ENCODE peak calls at places on chromosomes 3 and 15, in six cellular contexts. H is K562, J is HepG2, I is MM.1S, E is fibroblast of lung, N is IMR-90. D is an unnamed sample.

GRCh38 chr3:190132376-190132775 is 11.7 kb upstream of the P3H2 start:
- DNase-seq in H (no peak), J (no peak), N (no peak), E (peak; percentile 30), I (no peak), D (peak; percentile 48)

GRCh38 chr15:40914013-40914412 is 15.1 kb upstream of the DLL4 start:
- DNase-seq in N (no peak), H (no peak), E (no peak), J (no peak), I (no peak), D (no peak)

GRCh38 chr15:67512933-67513714 is 7.8 kb upstream of the C15orf61 start:
- DNase-seq in H (no peak), N (no peak), I (no peak), E (no peak), J (no peak), D (no peak)

GRCh38 chr3:52174896-52175295 is 20.7 kb upstream of the POC1A start:
- DNase-seq in I (no peak), J (no peak), E (no peak), N (no peak), H (no peak), D (peak; percentile 76)

GRCh38 chr3:115550285-115550741 is 73.0 kb upstream of the GAP43 start:
- DNase-seq in N (no peak), I (no peak), E (peak; percentile 9), H (no peak), J (peak; percentile 7), D (peak; percentile 53)

GRCh38 chr15:27454281-27455060 is 483.5 kb downstream of the GABRG3 start:
- DNase-seq in N (peak; percentile 54), J (no peak), H (peak; percentile 23), I (no peak), E (peak; percentile 97), D (peak; percentile 85)

GRCh38 chr3:42020681-42021307 is 58.9 kb upstream of the ULK4 start:
- DNase-seq in J (no peak), N (peak; percentile 83), I (no peak), E (peak; percentile 89), H (no peak), D (peak; percentile 93)

GRCh38 chr3:123344175-123344908 is 104.5 kb downstream of the ADCY5 start:
- DNase-seq in N (peak; percentile 74), I (peak; percentile 9), H (no peak), E (peak; percentile 77), J (no peak), D (peak; percentile 28)

GRCh38 chr3:101466465-101467309 is 46.3 kb downstream of the SENP7 start:
- DNase-seq in J (peak; percentile 53), I (no peak), E (no peak), H (no peak), N (peak; percentile 7), D (no peak)

GRCh38 chr3:130729154-130729553 is 17.5 kb downstream of the PIK3R4 start:
- DNase-seq in E (no peak), N (no peak), J (no peak), H (no peak), I (no peak), D (no peak)

GRCh38 chr15:70480196-70480856 is 283.0 kb downstream of the UACA start:
- DNase-seq in J (no peak), I (peak; percentile 23), H (no peak), N (no peak), E (no peak), D (no peak)

GRCh38 chr3:51282931-51283330 is 102.2 kb upstream of the MANF start:
- DNase-seq in I (no peak), N (peak; percentile 74), E (peak; percentile 86), H (no peak), J (no peak), D (peak; percentile 35)

GRCh38 chr3:195087321-195087720 is 183.6 kb downstream of the XXYLT1 start:
- DNase-seq in H (no peak), J (no peak), I (no peak), N (no peak), E (no peak), D (no peak)
- H3K4me1 ChIP-seq in H (no peaks in the 10 kb centered on the region), J (peaks cover 7% of the 10 kb centered on the region), I (no peaks in the 10 kb centered on the region), N (no peaks in the 10 kb centered on the region), E (no peaks in the 10 kb centered on the region), D (no peaks in the 10 kb centered on the region)

GRCh38 chr15:85463273-85463937 is 83.0 kb downstream of the AKAP13 start:
- DNase-seq in J (no peak), N (no peak), H (no peak), E (peak; percentile 35), I (no peak), D (no peak)
- H3K9ac ChIP-seq in J (no peak overlapping the region), N (no peak overlapping the region), H (no peak overlapping the region), E (no peak overlapping the region), I (no peak overlapping the region), D (no peak overlapping the region)

GRCh38 chr3:148643389-148643840 is 54.3 kb upstream of the AGTR1 start:
- DNase-seq in N (peak; percentile 90), H (no peak), E (peak; percentile 91), J (no peak), I (no peak), D (peak; percentile 67)

GRCh38 chr3:148642616-148643015 is 55.1 kb upstream of the AGTR1 start:
- DNase-seq in I (no peak), N (peak; percentile 68), E (peak; percentile 59), J (no peak), H (no peak), D (peak; percentile 58)

GRCh38 chr3:148641712-148642111 is 56.0 kb upstream of the AGTR1 start:
- DNase-seq in N (no peak), I (no peak), H (no peak), J (no peak), E (no peak), D (no peak)

GRCh38 chr3:148646126-148646660 is 51.5 kb upstream of the AGTR1 start:
- DNase-seq in J (no peak), N (peak; percentile 25), I (no peak), E (peak; percentile 25), H (no peak), D (peak; percentile 65)

GRCh38 chr3:148642214-148642613 is 55.5 kb upstream of the AGTR1 start:
- DNase-seq in I (no peak), H (no peak), E (no peak), N (peak; percentile 22), J (no peak), D (peak; percentile 24)
- H2AFZ ChIP-seq in I (no peak overlapping the region), H (no peak overlapping the region), E (no peak overlapping the region), N (no peak overlapping the region), J (no peak overlapping the region), D (no peak overlapping the region)

GRCh38 chr3:113247664-113248458 is 36.5 kb downstream of the BOC start:
- DNase-seq in J (no peak), N (no peak), H (no peak), I (no peak), E (no peak), D (peak; percentile 50)

GRCh38 chr3:113247051-113247450 is 35.7 kb downstream of the BOC start:
- DNase-seq in N (no peak), H (no peak), J (no peak), I (no peak), E (no peak), D (no peak)

GRCh38 chr3:113243071-113243470 is 31.7 kb downstream of the BOC start:
- DNase-seq in I (no peak), N (no peak), E (no peak), J (no peak), H (no peak), D (no peak)

GRCh38 chr3:113243846-113244245 is 32.5 kb downstream of the BOC start:
- DNase-seq in E (no peak), N (no peak), H (peak; percentile 8), J (no peak), I (no peak), D (no peak)

GRCh38 chr3:113245775-113246174 is 34.4 kb downstream of the BOC start:
- DNase-seq in N (peak; percentile 15), I (no peak), J (no peak), H (no peak), E (peak; percentile 41), D (peak; percentile 90)
- H3K4me1 ChIP-seq in N (peaks cover 21% of the 10 kb centered on the region), I (no peaks in the 10 kb centered on the region), J (no peaks in the 10 kb centered on the region), H (no peaks in the 10 kb centered on the region), E (peaks cover 12% of the 10 kb centered on the region), D (peaks cover 70% of the 10 kb centered on the region)

DNA sequence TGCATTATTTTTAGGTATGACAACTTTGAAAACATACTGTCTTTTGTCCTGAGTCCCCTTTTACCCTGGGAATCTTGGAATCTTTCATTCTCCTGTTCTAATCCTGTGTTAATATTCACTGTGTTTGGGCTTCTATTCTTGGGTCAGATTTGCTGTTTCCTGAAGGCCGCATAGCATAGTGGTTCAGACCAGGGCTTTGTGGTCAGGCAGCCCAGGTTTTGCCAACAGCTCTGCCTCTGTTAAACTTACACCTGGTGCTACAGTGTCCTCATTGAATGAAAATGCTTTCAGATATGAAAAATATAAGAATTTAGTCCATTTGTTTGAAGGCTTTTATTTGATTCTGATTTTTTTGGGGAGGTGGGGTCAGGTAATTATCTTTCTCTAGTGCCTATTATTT is 58.4 kb downstream of the SLC25A26 start:
- DNase-seq in I (peak; percentile 39), J (no peak), E (no peak), H (no peak), N (no peak), D (no peak)
- H3K9ac ChIP-seq in I (no peak overlapping the region), J (no peak overlapping the region), E (no peak overlapping the region), H (no peak overlapping the region), N (no peak overlapping the region), D (no peak overlapping the region)

GRCh38 chr15:78365931-78366330 is 25.8 kb downstream of the CRABP1 start:
- DNase-seq in I (no peak), E (peak; percentile 40), N (no peak), H (no peak), J (no peak), D (peak; percentile 42)
- H2AFZ ChIP-seq in I (no peak overlapping the region), E (no peak overlapping the region), N (no peak overlapping the region), H (no peak overlapping the region), J (no peak overlapping the region), D (no peak overlapping the region)

GRCh38 chr3:171001250-171001893 is 25.1 kb downstream of the SLC2A2 start:
- DNase-seq in J (peak; percentile 96), E (no peak), N (no peak), I (no peak), H (no peak), D (no peak)

GRCh38 chr3:171001957-171002694 is 24.4 kb downstream of the SLC2A2 start:
- DNase-seq in N (peak; percentile 66), J (peak; percentile 100), H (no peak), E (peak; percentile 68), I (no peak), D (peak; percentile 29)

GRCh38 chr3:171000281-171000680 is 26.2 kb downstream of the SLC2A2 start:
- DNase-seq in J (no peak), H (no peak), E (no peak), N (peak; percentile 11), I (no peak), D (peak; percentile 63)

GRCh38 chr3:170997966-170998913 is 28.3 kb downstream of the SLC2A2 start:
- DNase-seq in E (peak; percentile 58), N (peak; percentile 59), I (no peak), J (peak; percentile 91), H (no peak), D (peak; percentile 60)

GRCh38 chr3:170999737-171000242 is 26.7 kb downstream of the SLC2A2 start:
- DNase-seq in H (no peak), J (peak; percentile 52), I (no peak), E (peak; percentile 92), N (peak; percentile 93), D (peak; percentile 64)
- H3K4me1 ChIP-seq in H (peaks cover 17% of the 10 kb centered on the region), J (peaks cover 96% of the 10 kb centered on the region), I (no peaks in the 10 kb centered on the region), E (peaks cover 11% of the 10 kb centered on the region), N (peaks cover 13% of the 10 kb centered on the region), D (peaks cover 61% of the 10 kb centered on the region)

GRCh38 chr3:195036203-195037016 is 234.5 kb downstream of the XXYLT1 start:
- DNase-seq in J (no peak), N (no peak), E (no peak), I (no peak), H (no peak), D (no peak)
- H3K9ac ChIP-seq in J (no peak overlapping the region), N (no peak overlapping the region), E (no peak overlapping the region), I (no peak overlapping the region), H (no peak overlapping the region), D (no peak overlapping the region)

D was measured in GM23248.